ENCODE peak calls at places on chromosome 1, in four cellular contexts. One of them, this sample, is unnamed.

GRCh38 chr1:40351124-40351523 is 22.4 kb upstream of the SMAP2 start:
- DNase-seq in K562: no peak
- DNase-seq in HepG2: no peak
- DNase-seq in H1: no peak
- DNase-seq in this sample: no peak

GRCh38 chr1:29258974-29259801 is 22.9 kb downstream of the PTPRU start:
- DNase-seq in K562: peak; percentile 59
- DNase-seq in HepG2: no peak
- DNase-seq in H1: no peak
- DNase-seq in this sample: peak; percentile 23

GRCh38 chr1:81559662-81560350 is 240.9 kb upstream of the ADGRL2 start:
- DNase-seq in K562: no peak
- DNase-seq in HepG2: no peak
- DNase-seq in H1: no peak
- DNase-seq in this sample: no peak

GRCh38 chr1:67537647-67538018 is 107.4 kb upstream of the SERBP1 start:
- DNase-seq in K562: no peak
- DNase-seq in HepG2: no peak
- DNase-seq in H1: no peak
- DNase-seq in this sample: no peak

GRCh38 chr1:66752000-66752592 is at the start of gene DYNLT5:
- DNase-seq in K562: no peak
- DNase-seq in HepG2: no peak
- DNase-seq in H1: no peak
- DNase-seq in this sample: no peak

GRCh38 chr1:236425031-236425663 is 31.1 kb downstream of the EDARADD start:
- DNase-seq in K562: no peak
- DNase-seq in HepG2: peak; percentile 46
- DNase-seq in H1: no peak
- DNase-seq in this sample: no peak

GRCh38 chr1:180250883-180251509 is 20.9 kb downstream of the LHX4 start:
- DNase-seq in K562: no peak
- DNase-seq in HepG2: no peak
- DNase-seq in H1: no peak
- DNase-seq in this sample: no peak

GRCh38 chr1:65213271-65213905 is 65.4 kb downstream of the AK4 start:
- DNase-seq in K562: no peak
- DNase-seq in HepG2: no peak
- DNase-seq in H1: no peak
- DNase-seq in this sample: no peak

GRCh38 chr1:227766015-227766634 is 30.9 kb downstream of the SNAP47 start:
- DNase-seq in K562: no peak
- DNase-seq in HepG2: no peak
- DNase-seq in H1: no peak
- DNase-seq in this sample: no peak

GRCh38 chr1:192382758-192383157 is 66.0 kb downstream of the RGS21 start:
- DNase-seq in K562: no peak
- DNase-seq in HepG2: peak; percentile 1
- DNase-seq in H1: no peak
- DNase-seq in this sample: no peak

GRCh38 chr1:165598676-165599059 is 32.4 kb upstream of the MGST3 start:
- DNase-seq in K562: no peak
- DNase-seq in HepG2: no peak
- DNase-seq in H1: no peak
- DNase-seq in this sample: no peak

GRCh38 chr1:219555802-219556201 is 57.1 kb downstream of the ZC3H11B start:
- DNase-seq in K562: no peak
- DNase-seq in HepG2: no peak
- DNase-seq in H1: no peak
- DNase-seq in this sample: no peak

GRCh38 chr1:33407339-33407738 is 23.6 kb downstream of the PHC2 start:
- DNase-seq in K562: no peak
- DNase-seq in HepG2: no peak
- DNase-seq in H1: no peak
- DNase-seq in this sample: no peak

GRCh38 chr1:186207401-186208085 is 167.5 kb downstream of the TPR start:
- DNase-seq in K562: no peak
- DNase-seq in HepG2: no peak
- DNase-seq in H1: no peak
- DNase-seq in this sample: peak; percentile 66

GRCh38 chr1:56357931-56358783 is 221.2 kb downstream of the PLPP3 start:
- DNase-seq in K562: no peak
- DNase-seq in HepG2: no peak
- DNase-seq in H1: no peak
- DNase-seq in this sample: no peak

GRCh38 chr1:214842856-214843255 is 239.7 kb upstream of the KCNK2 start:
- DNase-seq in K562: no peak
- DNase-seq in HepG2: no peak
- DNase-seq in H1: no peak
- DNase-seq in this sample: no peak

GRCh38 chr1:20087668-20088067 is 17.7 kb downstream of the PLA2G5 start:
- DNase-seq in K562: peak; percentile 60
- DNase-seq in HepG2: no peak
- DNase-seq in H1: no peak
- DNase-seq in this sample: no peak

GRCh38 chr1:165635823-165636222 is 4.8 kb downstream of the MGST3 start:
- DNase-seq in K562: no peak
- DNase-seq in HepG2: no peak
- DNase-seq in H1: no peak
- DNase-seq in this sample: no peak

GRCh38 chr1:56291374-56291841 is 288.0 kb downstream of the PLPP3 start:
- DNase-seq in K562: no peak
- DNase-seq in HepG2: no peak
- DNase-seq in H1: no peak
- DNase-seq in this sample: no peak

GRCh38 chr1:202058001-202058908 is 47.9 kb downstream of the ELF3 start:
- DNase-seq in K562: peak; percentile 5
- DNase-seq in HepG2: peak; percentile 94
- DNase-seq in H1: no peak
- DNase-seq in this sample: peak; percentile 81

GRCh38 chr1:229186373-229187056 is 84.4 kb upstream of the RAB4A start:
- DNase-seq in K562: no peak
- DNase-seq in HepG2: no peak
- DNase-seq in H1: no peak
- DNase-seq in this sample: no peak

GRCh38 chr1:42422672-42423236 is 33.1 kb downstream of the ZMYND12 start:
- DNase-seq in K562: no peak
- DNase-seq in HepG2: no peak
- DNase-seq in H1: no peak
- DNase-seq in this sample: no peak

GRCh38 chr1:107432108-107432507 is 291.3 kb downstream of the NTNG1 start:
- DNase-seq in K562: no peak
- DNase-seq in HepG2: no peak
- DNase-seq in H1: peak; percentile 31
- DNase-seq in this sample: no peak

GRCh38 chr1:216044538-216044937 is 378.7 kb downstream of the USH2A start:
- DNase-seq in K562: no peak
- DNase-seq in HepG2: no peak
- DNase-seq in H1: no peak
- DNase-seq in this sample: no peak

GRCh38 chr1:27574871-27575831 is 28.8 kb downstream of the AHDC1 start:
- DNase-seq in K562: peak; percentile 69
- DNase-seq in HepG2: no peak
- DNase-seq in H1: no peak
- DNase-seq in this sample: peak; percentile 68

GRCh38 chr1:245396615-245397014 is 241.8 kb downstream of the KIF26B start:
- DNase-seq in K562: no peak
- DNase-seq in HepG2: no peak
- DNase-seq in H1: no peak
- DNase-seq in this sample: no peak

GRCh38 chr1:114828251-114828650 is 26.4 kb upstream of the SYCP1 start:
- DNase-seq in K562: no peak
- DNase-seq in HepG2: no peak
- DNase-seq in H1: no peak
- DNase-seq in this sample: no peak

GRCh38 chr1:207454046-207454964 is at the start of gene CR2:
- DNase-seq in K562: peak; percentile 50
- DNase-seq in HepG2: peak; percentile 3
- DNase-seq in H1: peak; percentile 59
- DNase-seq in this sample: peak; percentile 64

GRCh38 chr1:108877324-108877812 is 583 bp downstream of the GPSM2 start:
- DNase-seq in K562: no peak
- DNase-seq in HepG2: no peak
- DNase-seq in H1: no peak
- DNase-seq in this sample: no peak

GRCh38 chr1:167136191-167136614 is 42.3 kb downstream of the STYXL2 start:
- DNase-seq in K562: no peak
- DNase-seq in HepG2: no peak
- DNase-seq in H1: no peak
- DNase-seq in this sample: no peak

GRCh38 chr1:240173836-240174235 is 82.2 kb downstream of the FMN2 start:
- DNase-seq in K562: no peak
- DNase-seq in HepG2: no peak
- DNase-seq in H1: no peak
- DNase-seq in this sample: no peak

GRCh38 chr1:83641206-83641658 is 357.7 kb downstream of the TTLL7 start:
- DNase-seq in K562: no peak
- DNase-seq in HepG2: no peak
- DNase-seq in H1: no peak
- DNase-seq in this sample: no peak

GRCh38 chr1:89704014-89704413 is 71.1 kb downstream of the LRRC8C start:
- DNase-seq in K562: no peak
- DNase-seq in HepG2: no peak
- DNase-seq in H1: no peak
- DNase-seq in this sample: no peak

GRCh38 chr1:11541236-11541635 is 62.3 kb downstream of the DISP3 start:
- DNase-seq in K562: no peak
- DNase-seq in HepG2: no peak
- DNase-seq in H1: no peak
- DNase-seq in this sample: peak; percentile 12

GRCh38 chr1:75338974-75339483 is 204.8 kb downstream of the LHX8 start:
- DNase-seq in K562: no peak
- DNase-seq in HepG2: no peak
- DNase-seq in H1: no peak
- DNase-seq in this sample: no peak

GRCh38 chr1:235083589-235084323 is 44.9 kb downstream of the TOMM20 start:
- DNase-seq in K562: peak; percentile 64
- DNase-seq in HepG2: peak; percentile 88
- DNase-seq in H1: no peak
- DNase-seq in this sample: peak; percentile 95

GRCh38 chr1:99069146-99069545 is 64.5 kb upstream of the PLPPR5 start:
- DNase-seq in K562: no peak
- DNase-seq in HepG2: no peak
- DNase-seq in H1: peak; percentile 10
- DNase-seq in this sample: no peak

GRCh38 chr1:89351622-89352311 is 12.1 kb upstream of the GBP6 start:
- DNase-seq in K562: no peak
- DNase-seq in HepG2: no peak
- DNase-seq in H1: no peak
- DNase-seq in this sample: no peak

GRCh38 chr1:59243544-59243943 is 53.4 kb upstream of the FGGY start:
- DNase-seq in K562: no peak
- DNase-seq in HepG2: no peak
- DNase-seq in H1: no peak
- DNase-seq in this sample: no peak
- TF ChIP-seq JUND in K562: no peak
- TF ChIP-seq JUND in HepG2: no peak
- TF ChIP-seq JUND in H1: no peak
- TF ChIP-seq JUND in this sample: no peak

GRCh38 chr1:2493691-2494322 is 17.7 kb downstream of the PLCH2 start:
- DNase-seq in K562: no peak
- DNase-seq in HepG2: no peak
- DNase-seq in H1: no peak
- DNase-seq in this sample: no peak
- TF ChIP-seq JUND in K562: no peak
- TF ChIP-seq JUND in HepG2: no peak
- TF ChIP-seq JUND in H1: no peak
- TF ChIP-seq JUND in this sample: no peak

DNA sequence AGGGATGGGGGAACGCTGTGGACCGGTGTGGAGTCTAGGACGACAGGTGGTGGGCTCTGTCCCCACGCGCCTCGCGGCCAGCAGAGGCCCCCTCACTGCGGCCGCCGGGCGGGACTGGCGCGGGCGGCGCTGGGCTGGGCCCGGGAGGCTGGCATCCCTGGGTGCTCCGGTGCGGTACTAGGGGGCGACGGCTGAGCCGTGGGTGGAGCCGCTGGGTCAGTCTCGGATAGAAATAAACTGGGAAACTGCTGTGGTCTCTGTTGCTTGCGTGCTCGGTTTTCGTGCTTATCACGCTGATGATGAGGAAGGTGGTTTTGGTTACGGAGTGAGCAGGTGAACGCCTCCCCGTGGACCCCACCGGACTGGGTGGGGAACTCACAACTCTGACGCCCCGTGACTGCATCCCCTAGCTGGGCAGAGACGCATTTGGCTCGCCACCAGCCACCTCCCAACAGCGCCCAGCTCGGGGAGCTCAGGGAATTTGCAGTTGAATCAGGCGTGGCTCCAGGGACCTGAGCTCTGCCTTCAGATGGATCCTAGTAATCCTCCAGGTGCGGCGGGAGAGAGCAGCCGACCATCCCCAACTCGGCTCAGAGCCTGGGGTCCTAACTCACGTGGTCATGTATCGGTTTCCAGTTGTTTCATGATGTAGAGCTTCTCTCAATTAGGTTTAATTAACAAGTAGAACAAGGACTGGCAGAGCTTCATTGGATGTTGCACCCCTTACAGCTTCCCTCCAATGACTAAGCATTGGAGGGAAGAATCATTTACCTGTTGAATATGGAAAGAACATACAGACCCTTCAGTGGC is 32.1 kb downstream of the HSD17B7 start:
- DNase-seq in K562: no peak
- DNase-seq in HepG2: no peak
- DNase-seq in H1: peak; percentile 44
- DNase-seq in this sample: peak; percentile 28
- TF ChIP-seq JUND in K562: no peak
- TF ChIP-seq JUND in HepG2: no peak
- TF ChIP-seq JUND in H1: no peak
- TF ChIP-seq JUND in this sample: no peak

GRCh38 chr1:226597616-226598454 is 49.3 kb downstream of the STUM start:
- DNase-seq in K562: no peak
- DNase-seq in HepG2: no peak
- DNase-seq in H1: no peak
- DNase-seq in this sample: no peak
- TF ChIP-seq JUND in K562: no peak
- TF ChIP-seq JUND in HepG2: no peak
- TF ChIP-seq JUND in H1: no peak
- TF ChIP-seq JUND in this sample: no peak

DNA sequence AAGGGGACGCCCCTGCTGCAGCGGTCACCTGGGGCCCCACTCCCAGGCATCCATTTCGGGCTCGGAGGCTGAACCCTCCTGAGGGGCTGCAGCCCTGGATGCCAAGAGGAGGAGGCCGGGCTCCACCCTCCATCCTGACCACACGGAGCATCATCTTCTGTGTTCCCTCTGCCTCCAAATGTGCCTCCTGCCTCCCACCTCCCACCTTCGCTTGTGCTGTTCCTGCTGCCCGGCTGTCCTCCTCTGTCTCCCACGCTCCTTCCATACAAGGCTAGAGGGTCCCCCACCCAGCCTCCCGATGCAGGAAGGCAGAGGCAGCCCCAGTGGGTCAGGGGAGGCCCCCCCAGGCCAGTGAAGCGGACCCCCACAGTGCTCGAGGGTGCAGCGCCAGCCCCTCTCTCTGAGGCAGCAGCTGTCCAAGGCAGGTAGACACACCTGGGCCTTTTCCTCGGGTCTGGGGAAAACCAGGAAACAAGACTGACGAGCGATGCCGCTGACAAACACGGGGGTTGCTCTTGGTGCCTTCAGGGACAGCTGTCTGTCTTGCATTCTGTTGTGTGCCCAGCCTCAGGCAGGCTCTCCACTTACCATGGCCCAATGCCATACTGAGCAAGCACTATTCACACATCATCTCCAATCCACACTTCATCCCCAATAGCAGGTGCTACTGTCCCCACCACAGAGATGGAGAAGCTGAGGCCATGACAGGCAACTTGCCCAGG is 16.8 kb upstream of the PLEKHG5 start:
- DNase-seq in K562: no peak
- DNase-seq in HepG2: no peak
- DNase-seq in H1: no peak
- DNase-seq in this sample: no peak
- TF ChIP-seq JUND in K562: no peak
- TF ChIP-seq JUND in HepG2: no peak
- TF ChIP-seq JUND in H1: no peak
- TF ChIP-seq JUND in this sample: no peak